ENCODE peak calls at places on chromosome 19, in five cellular contexts. T is GM12891, Q is K562, U is GM12878, I is H1. K is an unnamed sample.

GRCh38 chr19:46813570-46814358 is 25.4 kb upstream of the SLC1A5 start:
- DNase-seq in I (no peak), T (no peak), Q (no peak), U (no peak), K (no peak)

GRCh38 chr19:45115809-45116615 is 23.0 kb downstream of the PPP1R37 start:
- DNase-seq in U (no peak), T (no peak), Q (no peak), I (no peak), K (no peak)

GRCh38 chr19:35673121-35673804 is 6.9 kb downstream of the UPK1A start:
- DNase-seq in I (peak), Q (peak), U (no peak), T (peak), K (peak)

GRCh38 chr19:16429066-16429758 is 42.6 kb downstream of the EPS15L1 start:
- DNase-seq in U (no peak), I (no peak), Q (no peak), T (no peak), K (no peak)

GRCh38 chr19:28633223-28634030 is 579.5 kb downstream of the UQCRFS1 start:
- DNase-seq in T (peak), I (peak), Q (peak), U (no peak), K (no peak)

GRCh38 chr19:40425450-40426287 is at the start of gene SERTAD1:
- DNase-seq in I (peak), U (peak), Q (peak), T (peak), K (peak)

GRCh38 chr19:7933828-7934725 is 8.1 kb upstream of the CTXN1 start:
- DNase-seq in U (no peak), T (no peak), Q (no peak), I (no peak), K (no peak)

GRCh38 chr19:9720541-9720940 is 45.6 kb upstream of the ZNF562 start:
- DNase-seq in U (no peak), T (no peak), Q (no peak), I (no peak), K (no peak)

GRCh38 chr19:7595466-7596133 is at the start of gene CAMSAP3:
- DNase-seq in U (no peak), Q (peak), I (peak), T (peak), K (no peak)

GRCh38 chr19:23392706-23393105 is 2.6 kb downstream of the ZNF91 start:
- DNase-seq in I (no peak), T (no peak), Q (no peak), U (no peak), K (no peak)

GRCh38 chr19:2922987-2923386 is 21.8 kb downstream of the ZNF77 start:
- DNase-seq in U (no peak), I (no peak), Q (peak), T (no peak), K (no peak)

GRCh38 chr19:3369337-3370213 is 3.2 kb downstream of the NFIC start:
- DNase-seq in T (no peak), U (no peak), Q (peak), I (no peak), K (peak)

GRCh38 chr19:31944286-31944685 is 401.1 kb upstream of the ZNF507 start:
- DNase-seq in I (no peak), Q (no peak), T (no peak), U (no peak), K (no peak)

DNA sequence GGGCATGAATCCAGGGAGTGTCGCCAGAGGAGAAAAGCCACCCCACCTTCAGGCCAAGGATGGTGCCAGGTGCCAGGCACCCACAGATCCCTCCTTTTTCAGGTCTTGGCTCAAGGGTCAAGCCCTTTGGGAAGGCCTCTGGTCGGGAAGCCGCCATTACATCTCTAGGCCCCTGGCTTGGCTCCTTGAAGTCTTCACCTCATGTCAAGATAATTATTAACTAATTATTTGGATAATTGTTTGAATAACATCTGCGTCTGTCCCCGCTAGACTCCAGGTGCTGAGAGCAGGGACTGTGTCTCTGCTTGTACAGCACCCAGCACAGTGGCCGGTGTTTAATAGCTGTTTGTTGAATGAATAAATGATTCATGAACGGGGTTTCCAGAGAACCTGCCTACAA is 1.2 kb downstream of the KLK13 start:
- DNase-seq in I (no peak), Q (no peak), U (no peak), T (no peak), K (no peak)
- TF ChIP-seq TAF1 in I (no peak), Q (no peak), U (no peak), T (no peak), K (no peak)

DNA sequence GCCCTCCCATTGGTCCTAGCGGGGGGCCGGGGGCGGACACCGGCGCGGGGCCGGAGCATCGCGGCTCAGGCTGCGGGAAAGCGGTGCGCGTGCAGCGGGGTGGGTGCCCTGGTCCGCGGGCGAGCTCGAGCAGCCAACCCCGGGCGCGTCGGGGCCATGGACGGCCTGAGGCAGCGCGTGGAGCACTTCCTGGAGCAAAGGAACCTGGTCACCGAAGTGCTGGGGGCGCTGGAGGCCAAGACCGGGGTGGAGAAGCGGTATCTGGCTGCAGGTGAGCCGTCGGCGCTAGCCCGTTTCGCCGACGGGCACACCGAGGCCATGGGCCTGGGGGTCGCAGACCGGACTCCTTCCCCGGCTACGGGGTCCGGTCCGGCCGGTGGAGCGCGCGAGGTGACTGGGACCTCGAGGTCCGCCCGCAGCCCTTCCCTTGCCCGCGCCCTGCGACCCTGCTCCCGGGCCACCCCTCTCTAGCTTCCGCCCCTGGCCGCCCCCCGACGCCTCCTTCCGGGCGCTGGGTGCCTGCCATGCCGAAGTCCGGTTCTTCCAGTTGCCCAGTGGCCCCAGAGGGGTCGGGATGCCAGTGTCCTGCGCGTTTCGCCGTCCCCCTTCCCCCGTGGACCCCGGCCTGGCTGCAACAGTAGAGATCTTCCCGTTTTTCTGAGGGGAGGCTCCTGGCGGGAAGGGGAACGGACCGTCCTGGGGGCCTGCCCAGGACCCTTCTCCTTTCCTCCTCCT is at the start of gene REEP6:
- DNase-seq in T (no peak), Q (no peak), I (no peak), U (no peak), K (no peak)
- TF ChIP-seq POLR2A in T (no peak), Q (peak), I (no peak), U (peak), K (no peak)

DNA sequence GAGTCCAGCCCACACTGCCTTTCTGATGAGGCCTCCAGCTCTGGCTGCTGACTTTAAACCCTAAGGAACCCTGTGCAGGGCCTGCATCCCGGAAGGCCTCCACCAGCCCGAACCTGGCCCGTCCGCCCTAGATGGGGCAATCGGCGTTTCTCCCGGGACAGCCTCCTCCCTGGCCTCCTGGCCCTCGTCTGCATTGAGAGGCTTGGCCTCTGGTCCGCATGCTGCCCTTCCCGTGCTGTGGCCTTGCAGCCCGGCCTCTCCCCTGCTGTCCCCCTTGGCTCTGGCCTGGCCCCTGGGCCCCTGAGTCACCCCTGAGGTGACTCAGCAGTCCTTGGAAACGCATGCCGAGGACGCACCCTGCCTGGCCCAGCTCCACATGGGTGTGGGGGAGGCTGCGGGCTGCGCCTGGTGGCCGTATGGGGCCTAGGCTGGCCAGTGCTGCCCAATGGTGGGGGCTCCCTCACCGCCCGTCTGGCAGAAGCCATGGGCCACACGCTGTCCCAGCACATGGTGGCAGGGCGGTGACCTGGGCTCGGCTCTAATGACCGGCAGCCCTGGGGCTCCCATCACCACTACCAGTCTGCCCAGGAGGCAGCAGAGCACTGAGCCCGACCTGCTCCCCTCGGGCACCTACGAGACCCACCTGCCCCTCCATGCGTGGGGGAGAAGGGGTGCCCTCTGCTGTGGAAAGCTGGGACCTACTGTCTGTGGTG is 25.7 kb downstream of the SH3GL1 start:
- DNase-seq in Q (peak), I (no peak), T (no peak), U (no peak), K (no peak)
- TF ChIP-seq POLR2AphosphoS5 in Q (peak), I (no peak), T (no peak), U (no peak), K (no peak)

DNA sequence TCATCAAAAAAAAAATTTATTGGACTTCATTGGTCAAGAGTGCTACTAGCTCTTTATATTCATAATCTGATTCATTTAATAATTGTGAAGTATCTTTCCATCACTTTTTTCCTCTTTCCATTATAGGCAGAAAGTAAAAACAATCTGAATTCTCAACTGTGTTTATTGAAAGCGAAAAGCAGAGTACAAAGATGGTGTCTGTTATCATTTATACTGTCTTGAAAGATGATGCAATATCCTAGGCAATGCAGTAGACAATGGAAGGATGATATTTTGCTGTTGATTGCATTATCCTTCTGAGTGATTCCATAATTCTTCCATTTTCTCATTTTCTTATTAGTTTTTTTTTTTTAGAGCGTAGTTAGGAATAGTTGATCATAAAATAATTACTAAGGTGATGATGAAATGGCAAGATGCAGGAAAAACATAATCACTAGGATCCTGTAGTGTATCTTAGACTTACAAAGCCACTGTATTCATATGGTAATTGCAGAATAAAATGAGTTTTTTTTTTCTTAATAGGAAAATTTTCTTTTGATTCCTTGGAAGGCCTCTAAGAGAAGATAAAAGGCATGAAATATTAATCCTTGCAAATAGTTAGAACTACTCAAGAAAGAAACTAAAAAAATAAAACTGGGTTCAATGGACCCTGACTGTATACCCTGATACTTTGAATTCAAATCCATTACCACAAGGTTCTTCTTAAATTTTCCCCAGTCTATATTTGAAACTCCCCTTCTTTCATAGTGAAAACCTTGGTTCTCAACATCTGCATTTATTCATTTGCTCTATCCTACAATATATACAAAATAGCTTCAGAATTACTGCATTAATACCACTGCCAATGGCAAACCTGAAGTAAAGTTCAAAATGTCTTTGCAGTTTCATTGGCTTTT is 11.6 kb downstream of the URI1 start:
- DNase-seq in Q (no peak), I (no peak), U (no peak), T (no peak), K (no peak)
- TF ChIP-seq TAF1 in Q (no peak), I (no peak), U (no peak), T (no peak), K (no peak)

K was measured in GM12892.